ENCODE peak calls at places on chromosomes 11 and 22, in seven cellular contexts. One of them, this sample, is unnamed.
A peak's percentile ranks its signal among the peaks of the same experiment; 100 is the strongest.

GRCh38 chr11:1887451-1888346 is 4.0 kb downstream of the PRR33 start:
- DNase-seq in upper lobe of right lung: peak; percentile 53
- DNase-seq in mesenchymal stem cell: no peak
- DNase-seq in activated CD4-positive, alpha-beta T cell treated with anti-CD3 and anti-CD28 coated beads for 24 hours: no peak
- DNase-seq in HS-27A: no peak
- DNase-seq in AG08395: no peak
- DNase-seq in NCI-H2171 treated with DMSO at 0.1 percent for 48 hours: no peak
- DNase-seq in this sample: no peak

GRCh38 chr11:130397780-130398179 is 30.6 kb downstream of the ADAMTS8 start:
- DNase-seq in HS-27A: no peak
- DNase-seq in upper lobe of right lung: no peak
- DNase-seq in AG08395: no peak
- DNase-seq in mesenchymal stem cell: no peak
- DNase-seq in activated CD4-positive, alpha-beta T cell treated with anti-CD3 and anti-CD28 coated beads for 24 hours: no peak
- DNase-seq in NCI-H2171 treated with DMSO at 0.1 percent for 48 hours: no peak
- DNase-seq in this sample: no peak

GRCh38 chr22:45181766-45182165 is 18.0 kb downstream of the NUP50 start:
- DNase-seq in activated CD4-positive, alpha-beta T cell treated with anti-CD3 and anti-CD28 coated beads for 24 hours: no peak
- DNase-seq in AG08395: no peak
- DNase-seq in upper lobe of right lung: no peak
- DNase-seq in HS-27A: no peak
- DNase-seq in mesenchymal stem cell: no peak
- DNase-seq in NCI-H2171 treated with DMSO at 0.1 percent for 48 hours: no peak
- DNase-seq in this sample: no peak

GRCh38 chr11:38990139-38990538 is 2392.1 kb upstream of the RAG2 start:
- DNase-seq in upper lobe of right lung: no peak
- DNase-seq in AG08395: no peak
- DNase-seq in HS-27A: no peak
- DNase-seq in activated CD4-positive, alpha-beta T cell treated with anti-CD3 and anti-CD28 coated beads for 24 hours: no peak
- DNase-seq in mesenchymal stem cell: no peak
- DNase-seq in NCI-H2171 treated with DMSO at 0.1 percent for 48 hours: no peak
- DNase-seq in this sample: no peak

GRCh38 chr22:40525250-40525884 is 111.2 kb downstream of the MRTFA start:
- DNase-seq in mesenchymal stem cell: peak; percentile 45
- DNase-seq in AG08395: no peak
- DNase-seq in upper lobe of right lung: peak; percentile 70
- DNase-seq in HS-27A: no peak
- DNase-seq in NCI-H2171 treated with DMSO at 0.1 percent for 48 hours: peak; percentile 26
- DNase-seq in activated CD4-positive, alpha-beta T cell treated with anti-CD3 and anti-CD28 coated beads for 24 hours: peak; percentile 59
- DNase-seq in this sample: peak; percentile 45

GRCh38 chr22:23315341-23315917 is 135.1 kb downstream of the BCR start:
- DNase-seq in upper lobe of right lung: peak; percentile 80
- DNase-seq in mesenchymal stem cell: peak; percentile 82
- DNase-seq in NCI-H2171 treated with DMSO at 0.1 percent for 48 hours: peak; percentile 61
- DNase-seq in activated CD4-positive, alpha-beta T cell treated with anti-CD3 and anti-CD28 coated beads for 24 hours: peak; percentile 40
- DNase-seq in AG08395: peak; percentile 66
- DNase-seq in HS-27A: no peak
- DNase-seq in this sample: peak; percentile 84

GRCh38 chr11:45527898-45528297 is 137.5 kb downstream of the CHST1 start:
- DNase-seq in mesenchymal stem cell: no peak
- DNase-seq in NCI-H2171 treated with DMSO at 0.1 percent for 48 hours: no peak
- DNase-seq in AG08395: no peak
- DNase-seq in upper lobe of right lung: no peak
- DNase-seq in HS-27A: no peak
- DNase-seq in activated CD4-positive, alpha-beta T cell treated with anti-CD3 and anti-CD28 coated beads for 24 hours: no peak
- DNase-seq in this sample: no peak

GRCh38 chr11:86183694-86184093 is 60.9 kb upstream of the EED start:
- DNase-seq in upper lobe of right lung: no peak
- DNase-seq in HS-27A: no peak
- DNase-seq in activated CD4-positive, alpha-beta T cell treated with anti-CD3 and anti-CD28 coated beads for 24 hours: no peak
- DNase-seq in mesenchymal stem cell: peak; percentile 81
- DNase-seq in AG08395: no peak
- DNase-seq in NCI-H2171 treated with DMSO at 0.1 percent for 48 hours: peak; percentile 100
- DNase-seq in this sample: peak; percentile 50

This sample was measured in HT1080.